ENCODE peak calls at places on chromosome 9, in eight cellular contexts. One of them, this sample, is unnamed.
A peak's percentile ranks its signal among the peaks of the same experiment; 100 is the strongest.

GRCh38 chr9:36328798-36329411 is 70.7 kb upstream of the GNE start:
- DNase-seq in cardiac fibroblast: peak; percentile 87
- DNase-seq in fibroblast of mammary gland: peak; percentile 82
- DNase-seq in colonic mucosa: peak; percentile 79
- DNase-seq in left ventricle myocardium inferior: no peak
- DNase-seq in GM12865: peak; percentile 79
- DNase-seq in GM23338: peak; percentile 76
- DNase-seq in fibroblast of lung: peak; percentile 87
- DNase-seq in this sample: peak; percentile 78

GRCh38 chr9:113984639-113985380 is 93.3 kb downstream of the AMBP start:
- DNase-seq in cardiac fibroblast: no peak
- DNase-seq in fibroblast of mammary gland: no peak
- DNase-seq in colonic mucosa: no peak
- DNase-seq in left ventricle myocardium inferior: no peak
- DNase-seq in GM12865: no peak
- DNase-seq in GM23338: no peak
- DNase-seq in fibroblast of lung: no peak
- DNase-seq in this sample: no peak

GRCh38 chr9:81374881-81375280 is 314.5 kb downstream of the TLE1 start:
- DNase-seq in cardiac fibroblast: peak; percentile 43
- DNase-seq in fibroblast of mammary gland: no peak
- DNase-seq in colonic mucosa: no peak
- DNase-seq in left ventricle myocardium inferior: no peak
- DNase-seq in GM12865: no peak
- DNase-seq in GM23338: no peak
- DNase-seq in fibroblast of lung: no peak
- DNase-seq in this sample: no peak

GRCh38 chr9:93659837-93660177 is 83.4 kb downstream of the PHF2 start:
- DNase-seq in cardiac fibroblast: no peak
- DNase-seq in fibroblast of mammary gland: peak; percentile 12
- DNase-seq in colonic mucosa: no peak
- DNase-seq in left ventricle myocardium inferior: peak; percentile 5
- DNase-seq in GM12865: no peak
- DNase-seq in GM23338: no peak
- DNase-seq in fibroblast of lung: no peak
- DNase-seq in this sample: peak; percentile 34

GRCh38 chr9:124613849-124614248 is 106.7 kb upstream of the NR5A1 start:
- DNase-seq in cardiac fibroblast: no peak
- DNase-seq in fibroblast of mammary gland: no peak
- DNase-seq in colonic mucosa: no peak
- DNase-seq in left ventricle myocardium inferior: no peak
- DNase-seq in GM12865: no peak
- DNase-seq in GM23338: no peak
- DNase-seq in fibroblast of lung: no peak
- DNase-seq in this sample: no peak

GRCh38 chr9:97748525-97748924 is 51.4 kb upstream of the XPA start:
- DNase-seq in cardiac fibroblast: no peak
- DNase-seq in fibroblast of mammary gland: no peak
- DNase-seq in colonic mucosa: no peak
- DNase-seq in left ventricle myocardium inferior: no peak
- DNase-seq in GM12865: no peak
- DNase-seq in GM23338: no peak
- DNase-seq in fibroblast of lung: no peak
- DNase-seq in this sample: no peak

GRCh38 chr9:98375138-98375726 is 119.8 kb upstream of the TBC1D2 start:
- DNase-seq in cardiac fibroblast: peak; percentile 96
- DNase-seq in fibroblast of mammary gland: peak; percentile 86
- DNase-seq in colonic mucosa: no peak
- DNase-seq in left ventricle myocardium inferior: no peak
- DNase-seq in GM12865: peak; percentile 38
- DNase-seq in GM23338: no peak
- DNase-seq in fibroblast of lung: peak; percentile 38
- DNase-seq in this sample: peak; percentile 60

GRCh38 chr9:136784249-136784996 is 6.7 kb upstream of the TMEM141 start:
- DNase-seq in cardiac fibroblast: peak; percentile 43
- DNase-seq in fibroblast of mammary gland: peak; percentile 37
- DNase-seq in colonic mucosa: peak; percentile 56
- DNase-seq in left ventricle myocardium inferior: no peak
- DNase-seq in GM12865: peak; percentile 54
- DNase-seq in GM23338: peak; percentile 60
- DNase-seq in fibroblast of lung: no peak
- DNase-seq in this sample: peak; percentile 41

GRCh38 chr9:137670391-137671195 is 51.8 kb downstream of the EHMT1 start:
- DNase-seq in cardiac fibroblast: peak; percentile 36
- DNase-seq in fibroblast of mammary gland: peak; percentile 27
- DNase-seq in colonic mucosa: peak; percentile 57
- DNase-seq in left ventricle myocardium inferior: peak; percentile 55
- DNase-seq in GM12865: no peak
- DNase-seq in GM23338: peak; percentile 57
- DNase-seq in fibroblast of lung: no peak
- DNase-seq in this sample: peak; percentile 24

GRCh38 chr9:91486699-91487497 is 63.3 kb upstream of the NFIL3 start:
- DNase-seq in cardiac fibroblast: peak; percentile 82
- DNase-seq in fibroblast of mammary gland: peak; percentile 65
- DNase-seq in colonic mucosa: no peak
- DNase-seq in left ventricle myocardium inferior: no peak
- DNase-seq in GM12865: no peak
- DNase-seq in GM23338: no peak
- DNase-seq in fibroblast of lung: peak; percentile 17
- DNase-seq in this sample: no peak

GRCh38 chr9:9341203-9341602 is 1271.6 kb downstream of the PTPRD start:
- DNase-seq in cardiac fibroblast: no peak
- DNase-seq in fibroblast of mammary gland: no peak
- DNase-seq in colonic mucosa: no peak
- DNase-seq in left ventricle myocardium inferior: no peak
- DNase-seq in GM12865: no peak
- DNase-seq in GM23338: peak; percentile 35
- DNase-seq in fibroblast of lung: no peak
- DNase-seq in this sample: no peak

GRCh38 chr9:112224401-112225289 is 49.5 kb upstream of the SUSD1 start:
- DNase-seq in cardiac fibroblast: peak; percentile 81
- DNase-seq in fibroblast of mammary gland: peak; percentile 82
- DNase-seq in colonic mucosa: no peak
- DNase-seq in left ventricle myocardium inferior: no peak
- DNase-seq in GM12865: peak; percentile 59
- DNase-seq in GM23338: no peak
- DNase-seq in fibroblast of lung: peak; percentile 37
- DNase-seq in this sample: peak; percentile 41

GRCh38 chr9:95783426-95783975 is 92.0 kb upstream of the ERCC6L2 start:
- DNase-seq in cardiac fibroblast: peak; percentile 73
- DNase-seq in fibroblast of mammary gland: peak; percentile 84
- DNase-seq in colonic mucosa: no peak
- DNase-seq in left ventricle myocardium inferior: no peak
- DNase-seq in GM12865: no peak
- DNase-seq in GM23338: no peak
- DNase-seq in fibroblast of lung: peak; percentile 84
- DNase-seq in this sample: no peak

GRCh38 chr9:120921751-120922181 is 4.8 kb downstream of the TRAF1 start:
- DNase-seq in cardiac fibroblast: no peak
- DNase-seq in fibroblast of mammary gland: no peak
- DNase-seq in colonic mucosa: no peak
- DNase-seq in left ventricle myocardium inferior: no peak
- DNase-seq in GM12865: peak; percentile 64
- DNase-seq in GM23338: no peak
- DNase-seq in fibroblast of lung: no peak
- DNase-seq in this sample: no peak

GRCh38 chr9:31740705-31741104 is 643.7 kb upstream of the ACO1 start:
- DNase-seq in cardiac fibroblast: no peak
- DNase-seq in fibroblast of mammary gland: no peak
- DNase-seq in colonic mucosa: no peak
- DNase-seq in left ventricle myocardium inferior: no peak
- DNase-seq in GM12865: no peak
- DNase-seq in GM23338: no peak
- DNase-seq in fibroblast of lung: no peak
- DNase-seq in this sample: peak; percentile 44

GRCh38 chr9:1125741-1126140 is 75.6 kb downstream of the DMRT2 start:
- DNase-seq in cardiac fibroblast: no peak
- DNase-seq in fibroblast of mammary gland: peak; percentile 46
- DNase-seq in colonic mucosa: no peak
- DNase-seq in left ventricle myocardium inferior: no peak
- DNase-seq in GM12865: no peak
- DNase-seq in GM23338: no peak
- DNase-seq in fibroblast of lung: no peak
- DNase-seq in this sample: peak; percentile 84

DNA sequence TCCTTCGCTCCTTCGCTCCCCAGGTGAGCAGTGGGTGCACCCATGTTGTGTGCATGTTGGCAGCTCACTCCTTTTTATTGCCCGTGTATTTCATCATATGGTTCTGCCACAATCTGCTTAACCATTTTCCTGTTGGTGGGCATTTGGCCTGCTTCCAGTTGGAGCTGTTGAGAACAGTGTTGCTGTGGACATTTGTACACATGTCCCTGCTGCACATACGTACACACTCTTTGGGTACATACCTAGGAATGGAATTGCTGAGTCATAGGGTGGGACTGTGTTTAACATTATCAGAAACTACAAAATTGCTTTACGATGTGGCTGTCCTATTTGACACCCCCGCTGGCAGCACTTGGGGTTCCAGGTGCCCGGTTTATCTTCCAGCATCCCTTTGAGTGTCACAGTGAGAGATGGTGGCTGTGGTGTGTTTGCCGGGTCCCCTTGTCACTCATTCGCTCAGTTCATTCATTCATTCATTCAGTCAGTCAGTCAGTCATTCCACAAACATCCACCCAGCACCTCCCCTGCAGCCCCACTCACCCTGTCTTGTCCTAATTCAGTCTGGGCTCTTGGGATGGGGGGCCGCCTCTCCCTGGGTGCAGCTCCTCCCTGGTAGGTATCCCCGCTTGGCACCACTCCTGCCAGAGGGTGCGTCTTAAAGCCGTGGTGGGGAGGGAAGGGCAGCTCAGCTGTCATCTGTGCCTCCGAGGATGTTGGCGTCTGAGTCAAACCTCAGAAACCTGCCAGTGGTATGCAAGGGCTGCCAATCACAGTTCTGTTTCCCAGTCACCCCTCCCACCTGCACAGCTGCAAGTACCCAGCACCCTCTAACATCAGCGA is 8.0 kb upstream of the FIBCD1 start:
- DNase-seq in cardiac fibroblast: peak; percentile 53
- DNase-seq in fibroblast of mammary gland: peak; percentile 26
- DNase-seq in colonic mucosa: peak; percentile 81
- DNase-seq in left ventricle myocardium inferior: no peak
- DNase-seq in GM12865: no peak
- DNase-seq in GM23338: no peak
- DNase-seq in fibroblast of lung: peak; percentile 54
- DNase-seq in this sample: peak; percentile 85
- H3K4me3 ChIP-seq in cardiac fibroblast: no peak overlapping the region
- H3K4me3 ChIP-seq in fibroblast of mammary gland: no peak overlapping the region
- H3K4me3 ChIP-seq in colonic mucosa: no peak overlapping the region
- H3K4me3 ChIP-seq in left ventricle myocardium inferior: no peak overlapping the region
- H3K4me3 ChIP-seq in GM12865: no peak overlapping the region
- H3K4me3 ChIP-seq in GM23338: no peak overlapping the region
- H3K4me3 ChIP-seq in fibroblast of lung: no peak overlapping the region
- H3K4me3 ChIP-seq in this sample: no peak overlapping the region

GRCh38 chr9:134937566-134938345 is 20.0 kb upstream of the FCN1 start:
- DNase-seq in cardiac fibroblast: no peak
- DNase-seq in fibroblast of mammary gland: no peak
- DNase-seq in colonic mucosa: no peak
- DNase-seq in left ventricle myocardium inferior: no peak
- DNase-seq in GM12865: peak; percentile 33
- DNase-seq in GM23338: no peak
- DNase-seq in fibroblast of lung: no peak
- DNase-seq in this sample: no peak

GRCh38 chr9:134935056-134936020 is 17.6 kb upstream of the FCN1 start:
- DNase-seq in cardiac fibroblast: no peak
- DNase-seq in fibroblast of mammary gland: no peak
- DNase-seq in colonic mucosa: no peak
- DNase-seq in left ventricle myocardium inferior: no peak
- DNase-seq in GM12865: no peak
- DNase-seq in GM23338: no peak
- DNase-seq in fibroblast of lung: no peak
- DNase-seq in this sample: no peak

GRCh38 chr9:134936762-134937555 is 19.2 kb upstream of the FCN1 start:
- DNase-seq in cardiac fibroblast: no peak
- DNase-seq in fibroblast of mammary gland: no peak
- DNase-seq in colonic mucosa: no peak
- DNase-seq in left ventricle myocardium inferior: no peak
- DNase-seq in GM12865: peak; percentile 80
- DNase-seq in GM23338: no peak
- DNase-seq in fibroblast of lung: no peak
- DNase-seq in this sample: no peak

GRCh38 chr9:134938346-134939079 is 20.8 kb upstream of the FCN1 start:
- DNase-seq in cardiac fibroblast: no peak
- DNase-seq in fibroblast of mammary gland: no peak
- DNase-seq in colonic mucosa: no peak
- DNase-seq in left ventricle myocardium inferior: no peak
- DNase-seq in GM12865: no peak
- DNase-seq in GM23338: no peak
- DNase-seq in fibroblast of lung: no peak
- DNase-seq in this sample: no peak

DNA sequence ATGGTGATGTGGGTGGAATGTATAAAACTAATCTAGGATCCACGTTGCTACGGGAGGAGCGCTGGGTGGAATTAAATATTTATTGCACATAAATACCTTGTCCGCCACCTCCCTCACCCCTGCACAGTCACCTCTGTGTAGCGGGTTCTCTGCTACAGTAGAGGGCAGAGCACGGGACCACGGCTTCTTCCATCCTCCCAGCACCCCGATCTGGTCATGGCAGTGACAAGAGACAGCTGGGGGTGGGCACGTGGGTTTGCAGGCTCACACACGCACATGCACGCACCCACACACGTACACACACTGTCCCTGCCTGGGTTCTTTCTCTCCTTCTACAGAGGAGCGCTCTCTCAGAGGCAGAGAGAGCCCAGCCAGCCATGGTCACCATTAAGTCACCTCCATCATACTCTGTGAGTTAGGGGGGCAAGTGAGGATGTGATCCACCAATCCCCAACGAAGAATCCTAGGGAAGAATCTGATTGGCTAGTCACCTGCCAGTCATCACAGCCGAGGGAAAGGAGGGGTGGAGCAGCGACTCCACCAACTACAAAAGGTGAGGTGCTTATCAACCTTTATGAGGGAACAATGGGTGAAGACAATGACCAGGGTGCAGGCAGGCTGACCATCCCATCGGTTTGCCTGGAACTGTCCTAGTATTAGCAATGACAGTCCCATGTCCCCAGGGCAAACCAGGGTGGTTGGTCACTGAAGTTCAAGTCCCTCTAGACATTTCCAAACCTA is 18.5 kb upstream of the FCN1 start:
- DNase-seq in cardiac fibroblast: no peak
- DNase-seq in fibroblast of mammary gland: no peak
- DNase-seq in colonic mucosa: no peak
- DNase-seq in left ventricle myocardium inferior: no peak
- DNase-seq in GM12865: peak; percentile 59
- DNase-seq in GM23338: no peak
- DNase-seq in fibroblast of lung: no peak
- DNase-seq in this sample: no peak
- TF ChIP-seq CTCF in cardiac fibroblast: no peak
- TF ChIP-seq CTCF in fibroblast of mammary gland: no peak
- TF ChIP-seq CTCF in colonic mucosa: no peak
- TF ChIP-seq CTCF in left ventricle myocardium inferior: no peak
- TF ChIP-seq CTCF in GM12865: no peak
- TF ChIP-seq CTCF in GM23338: no peak
- TF ChIP-seq CTCF in fibroblast of lung: no peak
- TF ChIP-seq CTCF in this sample: no peak

GRCh38 chr9:130561056-130561455 is 18.3 kb upstream of the FUBP3 start:
- DNase-seq in cardiac fibroblast: no peak
- DNase-seq in fibroblast of mammary gland: no peak
- DNase-seq in colonic mucosa: no peak
- DNase-seq in left ventricle myocardium inferior: no peak
- DNase-seq in GM12865: no peak
- DNase-seq in GM23338: no peak
- DNase-seq in fibroblast of lung: no peak
- DNase-seq in this sample: peak; percentile 94
- H3K4me3 ChIP-seq in cardiac fibroblast: no peak overlapping the region
- H3K4me3 ChIP-seq in fibroblast of mammary gland: no peak overlapping the region
- H3K4me3 ChIP-seq in colonic mucosa: no peak overlapping the region
- H3K4me3 ChIP-seq in left ventricle myocardium inferior: no peak overlapping the region
- H3K4me3 ChIP-seq in GM12865: no peak overlapping the region
- H3K4me3 ChIP-seq in GM23338: no peak overlapping the region
- H3K4me3 ChIP-seq in fibroblast of lung: no peak overlapping the region
- H3K4me3 ChIP-seq in this sample: no peak overlapping the region

GRCh38 chr9:17082343-17082742 is 52.5 kb upstream of the CNTLN start:
- DNase-seq in cardiac fibroblast: peak; percentile 36
- DNase-seq in fibroblast of mammary gland: peak; percentile 45
- DNase-seq in colonic mucosa: no peak
- DNase-seq in left ventricle myocardium inferior: no peak
- DNase-seq in GM12865: no peak
- DNase-seq in GM23338: peak; percentile 71
- DNase-seq in fibroblast of lung: peak; percentile 57
- DNase-seq in this sample: no peak
- TF ChIP-seq CTCF in cardiac fibroblast: no peak
- TF ChIP-seq CTCF in fibroblast of mammary gland: peak; percentile 12
- TF ChIP-seq CTCF in colonic mucosa: no peak
- TF ChIP-seq CTCF in left ventricle myocardium inferior: no peak
- TF ChIP-seq CTCF in GM12865: no peak
- TF ChIP-seq CTCF in GM23338: peak; percentile 55
- TF ChIP-seq CTCF in fibroblast of lung: peak; percentile 14
- TF ChIP-seq CTCF in this sample: peak; percentile 3